ENCODE peak calls at places on chromosomes 1 and 21, in four cellular contexts. J is A673, V is GM23248, W is H1. Y is an unnamed sample.

GRCh38 chr1:24216730-24217129 is 29.6 kb upstream of the IFNLR1 start:
- DNase-seq in J (no peak), V (no peak), W (no peak), Y (no peak)

GRCh38 chr21:28975401-28975800 is 17.3 kb downstream of the LTN1 start:
- DNase-seq in J (no peak), V (peak), W (no peak), Y (no peak)

GRCh38 chr1:102896286-102896685 is 212.0 kb downstream of the COL11A1 start:
- DNase-seq in J (no peak), V (no peak), W (no peak), Y (no peak)

GRCh38 chr1:207077470-207078377 is 10.9 kb upstream of the C4BPB start:
- DNase-seq in J (peak), V (peak), W (peak), Y (peak)

GRCh38 chr1:164518692-164519332 is 40.2 kb upstream of the PBX1 start:
- DNase-seq in J (no peak), V (no peak), W (no peak), Y (no peak)

GRCh38 chr1:166944186-166944967 is 31.0 kb downstream of the ILDR2 start:
- DNase-seq in J (no peak), V (no peak), W (no peak), Y (no peak)

GRCh38 chr1:35692310-35692709 is 26.4 kb downstream of the C1orf216 start:
- DNase-seq in J (no peak), V (no peak), W (no peak), Y (no peak)

GRCh38 chr1:206784471-206784903 is 12.2 kb upstream of the IL10 start:
- DNase-seq in J (no peak), V (no peak), W (no peak), Y (no peak)

GRCh38 chr1:93016171-93016570 is 54.9 kb upstream of the DIPK1A start:
- DNase-seq in J (no peak), V (peak), W (no peak), Y (no peak)

GRCh38 chr1:44798481-44799365 is 1.5 kb upstream of the PLK3 start:
- DNase-seq in J (no peak), V (no peak), W (no peak), Y (no peak)

GRCh38 chr1:20430355-20431290 is 55.4 kb downstream of the CAMK2N1 start:
- DNase-seq in J (peak), V (peak), W (peak), Y (peak)

GRCh38 chr1:215877452-215877951 is 310.4 kb downstream of the KCTD3 start:
- DNase-seq in J (no peak), V (no peak), W (no peak), Y (no peak)

GRCh38 chr1:229430761-229431269 is 3.1 kb downstream of the ACTA1 start:
- DNase-seq in J (peak), V (peak), W (peak), Y (peak)

GRCh38 chr1:45960930-45961715 is 157.7 kb downstream of the MAST2 start:
- DNase-seq in J (no peak), V (no peak), W (no peak), Y (no peak)

GRCh38 chr1:180229483-180230415 is at the start of gene LHX4:
- DNase-seq in J (peak), V (peak), W (peak), Y (peak)

GRCh38 chr1:168664069-168664834 is 64.8 kb downstream of the DPT start:
- DNase-seq in J (peak), V (no peak), W (no peak), Y (peak)

GRCh38 chr21:31216206-31216605 is 127.9 kb downstream of the TIAM1 start:
- DNase-seq in J (no peak), V (no peak), W (no peak), Y (no peak)

GRCh38 chr1:27348861-27349783 is 7.3 kb downstream of the SYTL1 start:
- DNase-seq in J (peak), V (peak), W (peak), Y (peak)

GRCh38 chr1:19436716-19437476 is 48.4 kb downstream of the CAPZB start:
- DNase-seq in J (no peak), V (peak), W (no peak), Y (peak)

GRCh38 chr21:25836396-25836795 is 101.6 kb downstream of the GABPA start:
- DNase-seq in J (no peak), V (no peak), W (no peak), Y (no peak)

GRCh38 chr1:168179411-168180147 is 817 bp downstream of the TIPRL start:
- DNase-seq in J (peak), V (peak), W (no peak), Y (peak)

GRCh38 chr1:9331558-9332346 is 39.1 kb downstream of the SPSB1 start:
- DNase-seq in J (no peak), V (peak), W (no peak), Y (no peak)

GRCh38 chr21:39061766-39062165 is 121.5 kb downstream of the PSMG1 start:
- DNase-seq in J (no peak), V (no peak), W (no peak), Y (no peak)

GRCh38 chr1:21451212-21451611 is 11.3 kb downstream of the NBPF3 start:
- DNase-seq in J (no peak), V (peak), W (no peak), Y (no peak)

GRCh38 chr1:227002531-227003049 is 62.5 kb downstream of the COQ8A start:
- DNase-seq in J (no peak), V (no peak), W (no peak), Y (no peak)

GRCh38 chr1:39631361-39632331 is 7.8 kb downstream of the HEYL start:
- DNase-seq in J (no peak), V (peak), W (no peak), Y (no peak)

GRCh38 chr1:39635871-39636210 is 3.6 kb downstream of the HEYL start:
- DNase-seq in J (no peak), V (no peak), W (no peak), Y (no peak)

GRCh38 chr1:39635205-39635870 is 4.1 kb downstream of the HEYL start:
- DNase-seq in J (peak), V (no peak), W (no peak), Y (no peak)

GRCh38 chr1:39632491-39633417 is 6.7 kb downstream of the HEYL start:
- DNase-seq in J (no peak), V (peak), W (peak), Y (peak)

GRCh38 chr1:39633422-39633821 is 6.0 kb downstream of the HEYL start:
- DNase-seq in J (no peak), V (no peak), W (no peak), Y (no peak)
- TF ChIP-seq EZH2 in J (no peak), V (no peak), W (no peak), Y (peak)

GRCh38 chr1:100816049-100816448 is 78.6 kb downstream of the EXTL2 start:
- DNase-seq in J (no peak), V (no peak), W (no peak), Y (no peak)

GRCh38 chr1:100811808-100812207 is 82.8 kb downstream of the EXTL2 start:
- DNase-seq in J (no peak), V (peak), W (no peak), Y (no peak)

DNA sequence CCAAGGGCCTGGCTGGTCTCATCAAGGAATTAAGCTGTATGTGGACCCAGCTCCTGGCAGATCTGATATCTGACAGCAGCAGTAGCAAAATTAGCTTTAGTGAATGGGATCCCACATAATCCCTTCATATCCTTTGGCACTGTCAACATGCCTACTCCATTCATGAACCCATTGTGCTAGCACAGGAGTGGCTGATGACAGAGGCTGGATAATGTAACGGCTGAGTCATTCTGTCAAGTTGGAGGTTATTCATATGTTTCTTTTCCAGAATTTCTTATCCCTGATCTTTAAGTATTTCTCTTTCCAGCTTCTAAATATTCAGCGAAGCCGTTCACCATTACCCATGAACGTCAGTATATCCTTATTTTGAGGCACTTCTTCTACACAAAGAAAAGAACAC is 84.3 kb downstream of the EXTL2 start:
- DNase-seq in J (no peak), V (peak), W (no peak), Y (no peak)
- TF ChIP-seq EZH2 in J (no peak), V (no peak), W (no peak), Y (no peak)

GRCh38 chr1:205109269-205109668 is 12.5 kb downstream of the RBBP5 start:
- DNase-seq in J (no peak), V (no peak), W (no peak), Y (no peak)
- TF ChIP-seq EZH2 in J (no peak), V (no peak), W (no peak), Y (no peak)

GRCh38 chr1:182803846-182804245 is 14.3 kb downstream of the NPL start:
- DNase-seq in J (no peak), V (no peak), W (no peak), Y (no peak)
- TF ChIP-seq EZH2 in J (no peak), V (no peak), W (no peak), Y (no peak)

GRCh38 chr1:184973308-184974085 is 811 bp downstream of the NIBAN1 start:
- DNase-seq in J (peak), V (peak), W (peak), Y (peak)
- TF ChIP-seq EZH2 in J (no peak), V (no peak), W (peak), Y (no peak)

GRCh38 chr1:29238601-29238964 is 2.3 kb downstream of the PTPRU start:
- DNase-seq in J (no peak), V (peak), W (no peak), Y (no peak)
- TF ChIP-seq EZH2 in J (no peak), V (no peak), W (peak), Y (no peak)

DNA sequence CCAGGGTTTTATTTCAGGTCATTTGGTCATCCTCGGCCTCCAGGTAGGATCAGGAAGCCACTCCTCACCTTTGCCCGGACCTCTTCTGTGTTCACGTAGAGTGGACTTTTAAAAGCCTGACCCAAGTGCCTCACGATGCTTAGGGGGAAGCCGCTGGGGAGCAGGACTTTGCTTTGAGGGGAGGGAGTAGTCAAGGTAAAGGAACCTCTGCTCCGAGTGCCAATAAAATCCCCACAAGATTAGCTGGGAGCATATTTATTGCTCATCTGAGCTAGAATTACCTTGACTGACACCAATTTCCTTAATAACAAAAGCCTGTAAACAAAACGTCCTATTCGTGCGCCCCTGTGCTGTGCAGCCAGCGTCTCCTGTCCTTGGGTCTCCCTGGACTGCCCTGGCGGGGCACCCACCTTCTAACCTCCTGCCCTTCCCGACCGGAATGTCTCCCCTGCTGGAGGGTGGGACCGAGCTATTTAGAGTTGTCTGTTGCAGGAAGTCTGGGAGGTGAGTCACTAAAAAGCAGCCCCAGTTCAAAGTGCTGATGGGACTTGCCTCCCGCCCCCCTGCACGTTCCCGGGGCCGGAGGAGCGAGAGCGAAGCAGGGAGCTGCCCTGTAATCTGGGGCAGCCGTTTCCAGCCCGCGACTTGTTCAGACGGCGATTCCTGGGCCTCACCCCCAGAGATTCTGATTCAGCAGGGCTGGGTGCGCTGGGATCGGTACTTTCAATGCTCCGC is 818 bp upstream of the DHRS3 start:
- DNase-seq in J (peak), V (peak), W (peak), Y (peak)
- TF ChIP-seq EZH2 in J (no peak), V (no peak), W (no peak), Y (no peak)

GRCh38 chr1:52627028-52627427 is 5.9 kb upstream of the SHISAL2A start:
- DNase-seq in J (no peak), V (no peak), W (no peak), Y (no peak)

GRCh38 chr1:52631759-52632331 is 1.1 kb upstream of the SHISAL2A start:
- DNase-seq in J (no peak), V (no peak), W (no peak), Y (peak)

GRCh38 chr1:52632732-52633290 is at the start of gene SHISAL2A:
- DNase-seq in J (no peak), V (peak), W (peak), Y (peak)

GRCh38 chr1:52629667-52630066 is 3.3 kb upstream of the SHISAL2A start:
- DNase-seq in J (no peak), V (no peak), W (no peak), Y (no peak)

DNA sequence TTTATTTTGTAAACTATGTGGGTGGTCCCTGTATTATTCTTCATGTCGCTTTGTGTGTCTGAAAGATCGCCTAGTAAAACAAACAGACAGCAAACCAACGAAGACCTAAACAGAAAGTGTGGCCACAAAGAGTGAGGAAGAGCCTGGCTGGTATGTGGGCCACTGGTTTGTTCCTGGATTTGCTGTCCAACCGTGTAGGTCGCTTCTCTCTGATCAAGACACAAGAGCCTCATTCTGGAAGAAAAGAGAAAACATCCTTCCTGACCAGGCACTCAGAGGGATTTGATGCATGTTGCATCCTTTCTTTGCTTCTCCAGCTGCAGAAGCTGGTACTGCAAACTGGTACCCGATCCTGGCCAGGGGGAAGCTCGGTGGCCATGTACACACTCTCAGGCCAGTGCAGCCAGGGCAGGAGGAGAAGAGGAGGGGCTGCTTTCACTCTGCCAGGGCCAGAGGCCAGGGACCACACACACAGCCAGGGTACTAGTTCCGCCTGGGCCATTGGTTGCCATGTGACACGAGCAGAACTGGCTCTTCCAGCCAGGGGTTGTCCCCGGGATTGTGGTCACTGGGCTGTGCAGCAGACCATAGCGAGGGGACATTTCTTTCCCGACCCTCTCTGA is 3.8 kb upstream of the SHISAL2A start:
- DNase-seq in J (no peak), V (no peak), W (peak), Y (no peak)
- TF ChIP-seq EZH2 in J (no peak), V (no peak), W (no peak), Y (no peak)

DNA sequence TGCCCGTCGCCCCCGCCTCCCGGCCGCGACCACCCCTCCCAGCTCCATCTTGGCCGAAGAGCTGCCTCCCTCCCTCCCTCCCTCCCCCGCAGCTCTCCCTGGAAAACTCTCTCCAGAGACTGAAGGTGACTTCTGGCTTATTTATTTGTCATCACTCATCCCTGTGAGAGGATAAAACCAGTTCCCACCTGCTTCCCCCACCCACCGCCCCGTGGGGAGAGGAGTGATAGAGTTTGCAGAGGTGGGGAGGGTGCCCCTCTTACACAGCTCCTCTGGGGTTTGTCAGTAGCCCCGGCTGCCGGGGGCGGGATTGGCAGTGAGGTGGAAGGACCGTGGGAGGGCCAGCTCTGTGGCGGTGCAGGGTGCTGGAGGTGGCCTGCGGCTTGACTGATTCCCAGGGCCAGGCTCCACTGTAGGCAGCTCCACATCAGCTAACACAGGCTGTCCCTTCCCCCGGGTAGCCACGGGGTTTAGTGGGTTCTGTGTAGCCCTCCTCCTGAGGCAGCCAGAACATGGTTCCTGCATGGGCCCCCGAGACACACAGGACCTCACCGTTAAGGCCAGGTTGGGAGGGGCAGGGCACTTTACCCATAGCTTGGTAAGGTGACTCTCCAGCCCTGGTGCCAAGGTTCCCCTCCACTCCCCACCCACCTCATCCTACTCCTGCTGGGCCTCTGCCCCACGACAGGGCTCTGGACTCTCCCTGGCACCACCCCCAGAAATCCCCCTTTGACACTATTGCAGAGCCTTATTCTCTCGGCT is 62.2 kb downstream of the ELK4 start:
- DNase-seq in J (no peak), V (no peak), W (peak), Y (no peak)
- TF ChIP-seq EZH2 in J (peak), V (no peak), W (no peak), Y (peak)

GRCh38 chr1:1021010-1021845 is 1.3 kb downstream of the AGRN start:
- DNase-seq in J (peak), V (peak), W (no peak), Y (peak)
- TF ChIP-seq EZH2 in J (no peak), V (no peak), W (no peak), Y (no peak)